ENCODE peak calls at places on chromosomes 16 and 17, in seven cellular contexts. P is HepG2, S is IMR-90, M is A549, Y is K562, E is H1, U is GM12878. N is an unnamed sample.

GRCh38 chr16:50797456-50797855 is 55.6 kb downstream of the CYLD start:
- DNase-seq in P (no peak), S (peak), M (no peak), Y (no peak), E (no peak), U (no peak), N (no peak)

GRCh38 chr17:45431531-45432404 is 902 bp downstream of the ARHGAP27 start:
- DNase-seq in P (peak), S (peak), M (peak), Y (peak), E (peak), U (no peak), N (peak)

GRCh38 chr16:424033-424622 is 1.3 kb upstream of the RAB11FIP3 start:
- DNase-seq in P (peak), S (peak), M (peak), Y (no peak), E (no peak), U (no peak), N (no peak)

GRCh38 chr16:29943846-29944669 is 17.8 kb upstream of the TMEM219 start:
- DNase-seq in P (peak), S (peak), M (peak), Y (peak), E (no peak), U (no peak), N (no peak)

GRCh38 chr17:46192484-46193245 is 564 bp downstream of the KANSL1 start:
- DNase-seq in P (peak), S (peak), M (peak), Y (peak), E (peak), U (no peak), N (peak)

GRCh38 chr17:418421-418751 is 65.8 kb upstream of the RPH3AL start:
- DNase-seq in P (no peak), S (no peak), M (no peak), Y (no peak), E (no peak), U (no peak), N (no peak)

GRCh38 chr16:28208824-28209223 is 2.9 kb downstream of the XPO6 start:
- DNase-seq in P (no peak), S (no peak), M (no peak), Y (no peak), E (no peak), U (no peak), N (no peak)

GRCh38 chr16:72285728-72286127 is 113.8 kb upstream of the PMFBP1 start:
- DNase-seq in P (no peak), S (peak), M (no peak), Y (no peak), E (no peak), U (no peak), N (no peak)

GRCh38 chr16:4936991-4937781 is at the start of gene PPL:
- DNase-seq in P (peak), S (no peak), M (no peak), Y (peak), E (peak), U (no peak), N (peak)

GRCh38 chr16:71540-72341 is 690 bp downstream of the RHBDF1 start:
- DNase-seq in P (peak), S (peak), M (peak), Y (peak), E (peak), U (no peak), N (peak)

GRCh38 chr16:87416826-87417471 is 24.8 kb downstream of the MAP1LC3B start:
- DNase-seq in P (peak), S (peak), M (peak), Y (no peak), E (no peak), U (no peak), N (peak)
- TF ChIP-seq RFX5 in P (no peak), S (no peak), M (no peak), Y (no peak), E (no peak), U (no peak), N (no peak)

DNA sequence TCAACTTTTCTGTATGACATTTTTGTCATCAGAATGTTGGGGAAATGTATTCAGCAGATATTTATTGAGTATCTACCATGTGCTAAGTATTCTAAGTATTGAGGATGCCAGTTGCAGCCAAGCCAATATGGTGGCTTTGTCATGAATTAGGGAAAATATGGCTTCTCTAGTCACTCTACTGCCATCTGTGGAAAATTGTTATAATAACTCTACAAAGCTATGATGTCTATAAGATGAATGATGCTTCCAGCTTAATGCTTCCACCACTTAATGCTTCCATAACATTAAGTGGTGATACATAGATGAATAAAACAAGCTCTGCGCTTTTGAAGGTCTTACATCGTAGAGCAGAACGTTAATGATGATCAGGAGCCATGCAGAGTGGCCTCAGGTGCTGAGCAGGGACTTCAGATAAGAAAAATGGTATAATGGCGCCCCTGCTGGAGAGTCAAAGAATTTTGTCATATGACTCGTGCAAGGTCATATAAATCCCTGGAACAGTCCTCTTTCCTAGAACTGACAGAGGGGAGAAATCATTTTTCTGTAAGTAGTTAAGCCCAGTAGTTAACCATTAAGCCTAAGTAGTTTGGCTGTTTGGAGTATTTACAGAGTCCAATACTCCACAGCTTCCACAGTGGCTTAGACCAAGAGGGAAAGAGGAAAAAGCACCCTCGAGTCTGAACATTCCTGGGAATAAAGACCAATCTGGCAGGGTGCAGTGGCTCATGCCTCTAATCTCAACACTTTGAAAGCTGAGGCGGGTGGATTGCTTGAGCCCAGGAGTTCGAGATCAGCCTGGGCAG is 2.7 kb upstream of the TMIGD1 start:
- DNase-seq in P (peak), S (peak), M (peak), Y (peak), E (peak), U (no peak), N (peak)
- TF ChIP-seq RFX5 in P (no peak), S (no peak), M (peak), Y (no peak), E (no peak), U (no peak), N (no peak)

DNA sequence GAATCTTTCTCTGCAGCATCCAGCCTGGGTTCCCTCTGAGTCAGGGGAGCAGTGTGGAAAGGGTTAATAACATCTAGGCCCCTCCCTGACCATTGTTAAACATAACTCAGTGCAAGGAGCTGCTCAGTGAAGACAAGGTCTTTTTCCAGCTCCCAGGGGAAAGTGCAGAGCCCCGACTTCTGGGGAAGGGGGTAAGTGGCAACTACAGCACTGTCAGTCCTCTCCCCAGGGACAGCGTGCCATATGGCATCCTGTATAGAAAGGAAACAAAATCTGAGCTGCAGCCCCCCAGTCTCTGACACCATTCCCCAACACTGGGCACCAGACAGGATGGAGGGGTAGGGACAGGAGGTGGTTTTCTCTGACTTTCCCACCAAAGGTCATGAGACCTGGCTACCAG is 7.8 kb downstream of the MRPL27 start:
- DNase-seq in P (no peak), S (no peak), M (no peak), Y (no peak), E (no peak), U (no peak), N (no peak)
- TF ChIP-seq RFX5 in P (no peak), S (no peak), M (no peak), Y (no peak), E (no peak), U (no peak), N (no peak)

DNA sequence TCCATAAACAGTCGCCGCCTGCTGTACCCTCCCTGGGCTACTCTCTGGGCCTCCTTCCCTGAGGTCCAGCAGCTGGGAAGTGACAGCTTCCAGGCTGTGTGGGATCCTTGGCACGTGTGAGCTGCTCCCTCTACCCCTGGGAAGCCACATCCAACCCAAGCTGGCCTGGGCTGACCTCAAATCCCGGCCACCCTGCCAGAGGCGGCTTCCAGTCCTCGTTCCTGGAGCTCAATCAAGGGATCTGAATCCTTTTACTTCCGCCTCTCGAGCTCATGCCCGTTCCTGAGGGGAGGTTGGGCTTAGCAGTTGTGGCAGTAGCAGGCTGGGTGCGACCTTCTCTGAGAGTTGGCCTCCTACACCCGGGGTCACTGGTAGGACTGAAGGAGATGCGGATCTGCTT is 82.5 kb downstream of the NETO2 start:
- DNase-seq in P (no peak), S (no peak), M (no peak), Y (no peak), E (no peak), U (no peak), N (no peak)
- TF ChIP-seq RFX5 in P (no peak), S (no peak), M (no peak), Y (no peak), E (no peak), U (no peak), N (no peak)

GRCh38 chr16:56620311-56620897 is 5.2 kb upstream of the MT1E start:
- DNase-seq in P (no peak), S (no peak), M (no peak), Y (no peak), E (no peak), U (no peak), N (no peak)

GRCh38 chr16:56625140-56625942 is at the start of gene MT1E:
- DNase-seq in P (peak), S (peak), M (no peak), Y (no peak), E (peak), U (no peak), N (peak)

GRCh38 chr16:56626685-56627084 is 1.1 kb downstream of the MT1E start:
- DNase-seq in P (no peak), S (no peak), M (no peak), Y (no peak), E (no peak), U (no peak), N (no peak)

GRCh38 chr16:56625943-56626654 is 518 bp downstream of the MT1E start:
- DNase-seq in P (no peak), S (peak), M (no peak), Y (no peak), E (no peak), U (no peak), N (no peak)

DNA sequence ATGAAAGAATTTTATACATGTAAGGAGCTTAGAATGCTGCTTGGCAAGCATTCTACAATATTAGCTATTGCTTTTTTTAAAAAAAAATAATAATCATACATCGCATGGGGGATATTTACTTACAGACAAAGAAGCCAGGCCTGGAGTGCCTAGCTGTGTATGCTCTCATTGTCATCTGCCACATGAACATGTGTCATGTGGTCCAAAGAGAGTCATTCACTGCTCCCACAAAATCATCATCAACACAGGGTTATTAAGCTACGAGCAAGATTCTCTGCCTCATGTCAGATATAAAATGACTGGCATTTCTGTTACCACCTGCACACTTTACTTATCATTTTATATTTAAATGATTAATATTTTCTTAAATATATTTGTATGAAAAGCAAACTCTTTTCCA is 1.9 kb upstream of the MT1E start:
- DNase-seq in P (no peak), S (no peak), M (no peak), Y (no peak), E (no peak), U (no peak), N (no peak)
- TF ChIP-seq RFX5 in P (no peak), S (no peak), M (no peak), Y (no peak), E (no peak), U (no peak), N (no peak)

DNA sequence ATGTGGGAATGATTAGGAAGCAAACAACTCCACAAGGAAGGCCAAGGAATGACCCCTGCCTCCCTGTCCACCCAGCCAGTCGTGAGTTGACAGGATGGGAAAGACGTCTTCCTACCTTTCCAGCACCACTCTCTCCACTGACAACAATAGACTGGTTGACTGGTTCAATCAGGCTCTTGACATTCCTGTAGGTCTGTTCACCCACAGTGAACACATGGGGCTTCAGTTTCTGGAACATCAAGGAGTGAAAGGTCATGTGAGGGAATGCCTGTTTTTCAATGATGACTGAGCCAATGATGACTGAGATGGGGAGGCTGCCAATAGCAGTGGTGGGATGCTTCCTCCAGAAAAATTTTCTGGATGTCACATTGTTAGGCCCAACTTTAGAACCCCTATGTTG is 9.6 kb downstream of the MYO19 start:
- DNase-seq in P (no peak), S (peak), M (no peak), Y (no peak), E (no peak), U (no peak), N (no peak)
- TF ChIP-seq RFX5 in P (no peak), S (no peak), M (no peak), Y (no peak), E (no peak), U (no peak), N (no peak)

GRCh38 chr16:17229131-17229530 is 241.6 kb downstream of the XYLT1 start:
- DNase-seq in P (no peak), S (no peak), M (no peak), Y (no peak), E (no peak), U (no peak), N (no peak)

GRCh38 chr16:17225551-17225950 is 245.2 kb downstream of the XYLT1 start:
- DNase-seq in P (no peak), S (peak), M (no peak), Y (no peak), E (no peak), U (no peak), N (no peak)

GRCh38 chr16:17228708-17229055 is 242.1 kb downstream of the XYLT1 start:
- DNase-seq in P (no peak), S (no peak), M (no peak), Y (no peak), E (no peak), U (no peak), N (no peak)

GRCh38 chr16:17228048-17228707 is 242.6 kb downstream of the XYLT1 start:
- DNase-seq in P (no peak), S (no peak), M (no peak), Y (peak), E (no peak), U (no peak), N (no peak)

DNA sequence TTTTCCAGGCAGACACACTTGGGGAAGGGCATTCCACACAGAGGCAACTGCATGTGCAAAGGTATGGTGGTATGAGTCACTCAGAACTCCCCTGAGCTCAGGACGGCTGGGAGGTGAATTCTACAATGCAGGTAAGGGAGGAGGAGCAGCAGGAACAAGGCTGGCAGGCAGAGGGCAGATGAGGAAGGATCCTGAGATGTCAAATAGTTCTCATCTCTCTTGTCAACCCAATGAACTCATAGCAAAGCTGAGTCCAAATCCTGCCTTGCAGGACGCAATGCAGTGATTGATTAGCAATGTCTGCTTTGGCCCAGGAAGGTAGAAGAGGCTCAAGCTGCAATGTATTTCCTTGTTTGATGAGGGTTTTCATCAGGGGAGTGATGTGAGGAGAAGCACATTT is 243.5 kb downstream of the XYLT1 start:
- DNase-seq in P (no peak), S (no peak), M (no peak), Y (no peak), E (no peak), U (no peak), N (no peak)
- TF ChIP-seq RFX5 in P (no peak), S (no peak), M (no peak), Y (no peak), E (no peak), U (no peak), N (no peak)

GRCh38 chr17:80662557-80662956 is 117.9 kb downstream of the RPTOR start:
- DNase-seq in P (no peak), S (no peak), M (no peak), Y (no peak), E (no peak), U (no peak), N (no peak)

GRCh38 chr17:80664217-80664780 is 119.7 kb downstream of the RPTOR start:
- DNase-seq in P (no peak), S (no peak), M (no peak), Y (no peak), E (no peak), U (no peak), N (no peak)

GRCh38 chr17:80666867-80667266 is 122.2 kb downstream of the RPTOR start:
- DNase-seq in P (no peak), S (no peak), M (no peak), Y (no peak), E (no peak), U (no peak), N (no peak)

GRCh38 chr17:80665792-80666191 is 121.2 kb downstream of the RPTOR start:
- DNase-seq in P (peak), S (no peak), M (no peak), Y (no peak), E (no peak), U (no peak), N (no peak)

DNA sequence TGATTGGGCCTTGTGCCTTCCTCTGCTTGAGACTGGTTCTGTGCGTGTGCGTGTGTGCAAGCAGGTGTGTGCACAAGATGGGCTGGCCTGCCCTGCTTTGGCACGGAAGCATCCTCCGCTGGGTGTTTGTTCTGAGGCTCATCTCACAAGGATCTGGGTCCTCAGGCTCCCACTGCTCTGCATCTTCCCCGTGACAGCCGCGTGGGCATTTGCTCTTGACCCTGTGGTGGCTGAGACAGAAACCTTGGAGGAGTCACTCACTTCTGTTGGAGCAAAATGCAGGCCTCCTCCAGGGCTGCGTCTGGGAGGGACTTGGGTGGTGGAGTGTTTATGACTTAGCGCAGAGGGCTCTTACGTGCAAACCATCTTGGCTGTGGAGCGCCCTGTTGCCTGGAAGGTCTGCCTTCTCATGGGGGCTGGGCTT is 119.2 kb downstream of the RPTOR start:
- DNase-seq in P (no peak), S (peak), M (no peak), Y (no peak), E (no peak), U (no peak), N (no peak)
- TF ChIP-seq RFX5 in P (no peak), S (no peak), M (no peak), Y (no peak), E (no peak), U (no peak), N (no peak)

N was measured in SK-N-SH.